ENCODE peak calls at places on chromosomes 12 and 14, in four cellular contexts. A, I, L and T are unnamed samples.

GRCh38 chr12:58509116-58509885 is 411.0 kb downstream of the LRIG3 start:
- DNase-seq in I (peak; percentile 72), L (no peak), A (no peak), T (no peak)

GRCh38 chr12:94676011-94676709 is 25.8 kb upstream of the TMCC3 start:
- DNase-seq in I (no peak), L (no peak), A (no peak), T (peak; percentile 65)

GRCh38 chr14:76701436-76701835 is 59.8 kb upstream of the VASH1 start:
- DNase-seq in L (no peak), I (no peak), A (no peak), T (no peak)

GRCh38 chr12:25725874-25726273 is 172.8 kb upstream of the LMNTD1 start:
- DNase-seq in L (no peak), A (no peak), I (no peak), T (no peak)

GRCh38 chr12:88325828-88326214 is 183.7 kb downstream of the TMTC3 start:
- DNase-seq in I (no peak), L (no peak), A (no peak), T (no peak)

GRCh38 chr12:76880156-76881023 is 1.6 kb upstream of the CSRP2 start:
- DNase-seq in I (no peak), L (peak; percentile 21), A (no peak), T (no peak)

GRCh38 chr14:33369041-33369440 is 430.4 kb downstream of the NPAS3 start:
- DNase-seq in I (no peak), L (no peak), A (no peak), T (no peak)

GRCh38 chr12:6914246-6914947 is at the start of gene ENO2:
- DNase-seq in I (peak; percentile 62), A (peak; percentile 44), L (peak; percentile 44), T (no peak)

GRCh38 chr12:53381739-53382630 is 2.0 kb downstream of the SP1 start:
- DNase-seq in I (peak; percentile 85), L (peak; percentile 56), A (no peak), T (peak; percentile 63)

GRCh38 chr14:61542848-61543790 is 152.2 kb upstream of the HIF1A start:
- DNase-seq in A (no peak), I (no peak), L (no peak), T (no peak)

GRCh38 chr14:22539831-22540230 is 49.2 kb downstream of the DAD1 start:
- DNase-seq in A (no peak), L (no peak), I (no peak), T (no peak)

GRCh38 chr12:40794087-40794486 is 101.8 kb downstream of the CNTN1 start:
- DNase-seq in I (no peak), L (no peak), A (no peak), T (no peak)

GRCh38 chr14:60723218-60724079 is 702 bp downstream of the SIX4 start:
- DNase-seq in A (peak; percentile 14), I (peak; percentile 61), L (no peak), T (no peak)

GRCh38 chr12:19967486-19967885 is 400.9 kb upstream of the PDE3A start:
- DNase-seq in I (peak; percentile 91), A (no peak), L (no peak), T (peak; percentile 19)

GRCh38 chr14:20454359-20454644 is 310 bp downstream of the OSGEP start:
- DNase-seq in A (no peak), I (peak; percentile 93), L (no peak), T (no peak)

GRCh38 chr12:68425998-68426397 is 93.8 kb upstream of the MDM1 start:
- DNase-seq in L (no peak), A (no peak), I (no peak), T (no peak)

GRCh38 chr14:77088219-77088618 is 9.8 kb upstream of the CIPC start:
- DNase-seq in A (no peak), L (no peak), I (no peak), T (no peak)

GRCh38 chr12:42140901-42141300 is 3.8 kb downstream of the GXYLT1 start:
- DNase-seq in A (no peak), I (peak; percentile 59), L (peak; percentile 81), T (no peak)

GRCh38 chr14:68479247-68479646 is 313.6 kb downstream of the ZFP36L1 start:
- DNase-seq in I (no peak), A (no peak), L (no peak), T (no peak)

GRCh38 chr14:89983375-89983774 is 27.6 kb downstream of the TDP1 start:
- DNase-seq in I (no peak), L (no peak), A (no peak), T (no peak)

GRCh38 chr12:121632069-121632970 is 6.0 kb downstream of the ORAI1 start:
- DNase-seq in A (no peak), L (no peak), I (no peak), T (no peak)

GRCh38 chr12:107133462-107133861 is 40.1 kb upstream of the CRY1 start:
- DNase-seq in I (no peak), A (no peak), L (no peak), T (no peak)

GRCh38 chr12:107131832-107132616 is 38.7 kb upstream of the CRY1 start:
- DNase-seq in I (peak; percentile 72), L (peak; percentile 49), A (peak; percentile 51), T (no peak)

GRCh38 chr12:107130830-107131760 is 37.7 kb upstream of the CRY1 start:
- DNase-seq in L (no peak), I (no peak), A (no peak), T (no peak)

GRCh38 chr12:107135177-107135576 is 41.8 kb upstream of the CRY1 start:
- DNase-seq in I (no peak), A (no peak), L (no peak), T (no peak)

GRCh38 chr12:107134558-107134957 is 41.2 kb upstream of the CRY1 start:
- DNase-seq in I (peak; percentile 71), L (peak; percentile 73), A (peak; percentile 67), T (no peak)
- TF ChIP-seq POLR2AphosphoS2 in I (no peak), L (no peak), A (no peak), T (no peak)

GRCh38 chr14:64107438-64107837 is 186.7 kb downstream of the ESR2 start:
- DNase-seq in A (no peak), L (no peak), I (no peak), T (no peak)

GRCh38 chr14:64113279-64113678 is 180.9 kb downstream of the ESR2 start:
- DNase-seq in L (no peak), A (no peak), I (no peak), T (no peak)

GRCh38 chr14:64112859-64113258 is 181.3 kb downstream of the ESR2 start:
- DNase-seq in L (no peak), I (no peak), A (no peak), T (no peak)

GRCh38 chr14:64110832-64111231 is 183.3 kb downstream of the ESR2 start:
- DNase-seq in L (no peak), I (no peak), A (no peak), T (no peak)

GRCh38 chr14:64109821-64110554 is 184.2 kb downstream of the ESR2 start:
- DNase-seq in L (no peak), I (no peak), A (no peak), T (no peak)
- TF ChIP-seq POLR2AphosphoS2 in L (no peak), I (no peak), A (no peak), T (no peak)

GRCh38 chr12:46332260-46332659 is 40.3 kb downstream of the SLC38A2 start:
- DNase-seq in I (peak; percentile 25), A (no peak), L (peak; percentile 9), T (no peak)
- TF ChIP-seq POLR2AphosphoS2 in I (no peak), A (no peak), L (no peak), T (no peak)

DNA sequence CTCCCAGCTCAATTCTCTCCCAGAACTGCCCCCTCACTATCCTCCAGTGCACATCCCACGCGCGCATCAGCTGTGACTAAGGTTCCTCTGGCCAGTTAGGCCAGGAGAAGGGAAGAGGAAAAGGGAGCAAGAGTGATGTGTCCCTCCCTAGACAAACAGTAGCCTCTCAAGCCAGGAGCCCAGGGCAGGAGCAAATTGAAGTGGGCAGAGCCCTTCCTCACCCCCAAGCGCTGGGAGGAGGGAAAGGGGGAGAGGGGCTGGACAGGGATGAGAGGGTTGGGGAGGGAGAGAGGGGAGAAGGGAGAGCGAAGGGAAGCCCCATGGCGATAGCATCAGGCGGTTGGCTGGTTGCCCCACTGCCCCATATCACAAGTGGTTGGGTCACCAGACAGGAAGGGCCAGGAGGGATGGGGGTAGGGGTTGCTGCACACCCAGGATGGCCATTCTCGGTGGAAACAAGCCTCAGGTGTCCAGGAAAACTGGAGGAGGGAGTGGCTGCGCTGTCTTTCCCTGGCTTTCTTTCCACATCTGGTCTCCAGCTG is 1.1 kb downstream of the CD63 start:
- DNase-seq in A (peak; percentile 50), L (no peak), I (peak; percentile 41), T (no peak)
- TF ChIP-seq POLR2AphosphoS2 in A (no peak), L (no peak), I (no peak), T (no peak)

DNA sequence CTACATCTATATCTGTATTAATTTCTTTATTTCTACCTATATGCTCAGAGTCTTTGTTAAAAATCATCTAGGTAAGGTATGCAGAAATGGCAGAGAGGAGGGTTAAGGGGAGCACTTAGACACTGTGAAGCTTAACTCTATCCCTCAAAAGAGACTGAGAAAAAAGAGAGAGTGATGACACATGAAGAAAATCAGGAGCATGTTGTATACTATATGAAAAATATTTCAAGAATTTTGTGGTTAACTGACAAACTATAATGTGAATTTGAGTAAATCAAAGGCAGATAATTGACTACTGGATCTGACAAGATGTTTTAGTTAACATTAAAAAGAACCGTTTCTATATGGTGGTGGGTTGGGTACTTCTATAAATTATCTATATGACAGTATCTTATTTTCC is 1814.2 kb upstream of the SEL1L start:
- DNase-seq in A (no peak), L (no peak), I (no peak), T (no peak)
- TF ChIP-seq POLR2AphosphoS2 in A (no peak), L (no peak), I (no peak), T (no peak)